ENCODE peak calls at places on chromosomes 13 and 19, in seven cellular contexts. D is AG10803; N is activated T-helper 1 cell treated with anti-CD3 and anti-CD28 coated beads, Interleukin-12 subunit alpha, Interleukin-12 subunit beta, Interleukin-2, Interleukin-4 antibody, amounts not matched to agents 30 ng/mL and 10 ng/mL and 1 ng/mL, durations not matched to agents 14 hours and 24 hours and 36 hours; R is NCI-H2081; L is T-helper 1 cell; E is fibroblast of the conjunctiva; S is AG09309. J is an unnamed sample.

GRCh38 chr13:70253834-70254233 is 145.6 kb upstream of the KLHL1 start:
- DNase-seq in D (no peak), N (no peak), L (no peak), R (peak), E (no peak), S (no peak), J (no peak)

GRCh38 chr13:93226623-93227279 is at the start of gene GPC6:
- DNase-seq in D (peak), N (no peak), E (peak), S (peak), L (no peak), R (peak), J (no peak)

GRCh38 chr19:18657590-18658365 is 20.9 kb downstream of the KLHL26 start:
- DNase-seq in R (no peak), N (no peak), E (peak), D (peak), S (peak), L (no peak), J (no peak)

GRCh38 chr19:3500429-3501101 is at the start of gene DOHH:
- DNase-seq in S (peak), R (peak), D (peak), L (peak), E (peak), N (peak), J (peak)

GRCh38 chr19:40512473-40513344 is 45.9 kb downstream of the SPTBN4 start:
- DNase-seq in D (peak), R (no peak), S (no peak), N (no peak), L (no peak), E (no peak), J (no peak)

GRCh38 chr13:97367016-97367415 is 67.0 kb upstream of the RAP2A start:
- DNase-seq in L (no peak), R (no peak), S (peak), N (no peak), D (peak), E (no peak), J (no peak)

GRCh38 chr13:21361706-21362105 is 97.4 kb downstream of the ZDHHC20 start:
- DNase-seq in N (no peak), D (no peak), L (no peak), E (no peak), S (no peak), R (no peak), J (no peak)

GRCh38 chr13:45481688-45482087 is 16.9 kb downstream of the COG3 start:
- DNase-seq in S (no peak), D (no peak), L (no peak), N (no peak), R (no peak), E (no peak), J (no peak)